ENCODE peak calls at places on chromosomes 7 and 10, in ten cellular contexts. One of them, this sample, is unnamed.

GRCh38 chr7:117666019-117666418 is 186.2 kb downstream of the CFTR start:
- DNase-seq in SJCRH30: no peak
- DNase-seq in tibial artery: no peak
- DNase-seq in CD4-positive, alpha-beta T cell: no peak
- DNase-seq in body of pancreas: no peak
- DNase-seq in WERI-Rb-1: no peak
- DNase-seq in IMR-90: peak; percentile 83
- DNase-seq in keratinocyte: no peak
- DNase-seq in endodermal cell: no peak
- DNase-seq in Panc1: no peak
- DNase-seq in this sample: no peak

GRCh38 chr7:83101540-83101939 is 61.1 kb downstream of the PCLO start:
- DNase-seq in SJCRH30: no peak
- DNase-seq in body of pancreas: no peak
- DNase-seq in WERI-Rb-1: no peak
- DNase-seq in endodermal cell: no peak
- DNase-seq in IMR-90: no peak
- DNase-seq in tibial artery: no peak
- DNase-seq in CD4-positive, alpha-beta T cell: no peak
- DNase-seq in Panc1: no peak
- DNase-seq in keratinocyte: no peak
- DNase-seq in this sample: no peak

GRCh38 chr7:37320140-37320839 is 128.4 kb downstream of the ELMO1 start:
- DNase-seq in IMR-90: no peak
- DNase-seq in body of pancreas: no peak
- DNase-seq in WERI-Rb-1: no peak
- DNase-seq in tibial artery: no peak
- DNase-seq in SJCRH30: peak; percentile 34
- DNase-seq in keratinocyte: no peak
- DNase-seq in CD4-positive, alpha-beta T cell: no peak
- DNase-seq in endodermal cell: no peak
- DNase-seq in Panc1: no peak
- DNase-seq in this sample: no peak

GRCh38 chr10:63611078-63611477 is 89.9 kb downstream of the REEP3 start:
- DNase-seq in tibial artery: no peak
- DNase-seq in CD4-positive, alpha-beta T cell: no peak
- DNase-seq in SJCRH30: no peak
- DNase-seq in endodermal cell: no peak
- DNase-seq in body of pancreas: no peak
- DNase-seq in keratinocyte: no peak
- DNase-seq in WERI-Rb-1: no peak
- DNase-seq in IMR-90: peak; percentile 52
- DNase-seq in Panc1: no peak
- DNase-seq in this sample: peak; percentile 20

GRCh38 chr10:17185873-17186272 is 15.6 kb downstream of the TRDMT1 start:
- DNase-seq in SJCRH30: no peak
- DNase-seq in tibial artery: no peak
- DNase-seq in CD4-positive, alpha-beta T cell: no peak
- DNase-seq in Panc1: no peak
- DNase-seq in IMR-90: no peak
- DNase-seq in body of pancreas: no peak
- DNase-seq in WERI-Rb-1: no peak
- DNase-seq in keratinocyte: no peak
- DNase-seq in endodermal cell: no peak
- DNase-seq in this sample: no peak

GRCh38 chr10:124646483-124647352 is 97.5 kb downstream of the FAM53B start:
- DNase-seq in keratinocyte: no peak
- DNase-seq in endodermal cell: no peak
- DNase-seq in tibial artery: peak; percentile 88
- DNase-seq in IMR-90: peak; percentile 88
- DNase-seq in WERI-Rb-1: no peak
- DNase-seq in CD4-positive, alpha-beta T cell: no peak
- DNase-seq in Panc1: no peak
- DNase-seq in SJCRH30: peak; percentile 34
- DNase-seq in body of pancreas: peak; percentile 67
- DNase-seq in this sample: peak; percentile 48

GRCh38 chr7:150716368-150716767 is at the start of gene GIMAP1:
- DNase-seq in keratinocyte: no peak
- DNase-seq in body of pancreas: no peak
- DNase-seq in CD4-positive, alpha-beta T cell: peak; percentile 63
- DNase-seq in WERI-Rb-1: no peak
- DNase-seq in tibial artery: peak; percentile 56
- DNase-seq in IMR-90: no peak
- DNase-seq in endodermal cell: no peak
- DNase-seq in SJCRH30: no peak
- DNase-seq in Panc1: no peak
- DNase-seq in this sample: no peak

GRCh38 chr7:111076205-111076604 is 14.7 kb upstream of the LRRN3 start:
- DNase-seq in tibial artery: no peak
- DNase-seq in endodermal cell: no peak
- DNase-seq in IMR-90: peak; percentile 74
- DNase-seq in WERI-Rb-1: no peak
- DNase-seq in SJCRH30: no peak
- DNase-seq in CD4-positive, alpha-beta T cell: no peak
- DNase-seq in keratinocyte: no peak
- DNase-seq in Panc1: no peak
- DNase-seq in body of pancreas: no peak
- DNase-seq in this sample: no peak

GRCh38 chr7:130957140-130957513 is 223.1 kb upstream of the KLF14 start:
- DNase-seq in SJCRH30: no peak
- DNase-seq in body of pancreas: no peak
- DNase-seq in CD4-positive, alpha-beta T cell: no peak
- DNase-seq in keratinocyte: no peak
- DNase-seq in IMR-90: no peak
- DNase-seq in endodermal cell: no peak
- DNase-seq in WERI-Rb-1: no peak
- DNase-seq in tibial artery: no peak
- DNase-seq in Panc1: no peak
- DNase-seq in this sample: no peak

GRCh38 chr10:6678211-6678803 is 98.2 kb upstream of the PRKCQ start:
- DNase-seq in tibial artery: peak; percentile 22
- DNase-seq in body of pancreas: peak; percentile 66
- DNase-seq in CD4-positive, alpha-beta T cell: peak; percentile 42
- DNase-seq in WERI-Rb-1: peak; percentile 9
- DNase-seq in IMR-90: peak; percentile 29
- DNase-seq in SJCRH30: peak; percentile 8
- DNase-seq in keratinocyte: no peak
- DNase-seq in endodermal cell: peak; percentile 86
- DNase-seq in Panc1: no peak
- DNase-seq in this sample: peak; percentile 29

GRCh38 chr10:114184276-114184675 is 5.1 kb downstream of the TDRD1 start:
- DNase-seq in IMR-90: no peak
- DNase-seq in SJCRH30: peak; percentile 42
- DNase-seq in CD4-positive, alpha-beta T cell: no peak
- DNase-seq in tibial artery: no peak
- DNase-seq in Panc1: no peak
- DNase-seq in endodermal cell: no peak
- DNase-seq in WERI-Rb-1: no peak
- DNase-seq in keratinocyte: no peak
- DNase-seq in body of pancreas: no peak
- DNase-seq in this sample: no peak

GRCh38 chr7:92674379-92674778 is 84.2 kb upstream of the FAM133B start:
- DNase-seq in WERI-Rb-1: no peak
- DNase-seq in tibial artery: no peak
- DNase-seq in CD4-positive, alpha-beta T cell: no peak
- DNase-seq in SJCRH30: no peak
- DNase-seq in body of pancreas: no peak
- DNase-seq in keratinocyte: no peak
- DNase-seq in Panc1: no peak
- DNase-seq in endodermal cell: no peak
- DNase-seq in IMR-90: no peak
- DNase-seq in this sample: no peak

GRCh38 chr10:86611386-86611785 is 43.0 kb upstream of the OPN4 start:
- DNase-seq in WERI-Rb-1: no peak
- DNase-seq in SJCRH30: no peak
- DNase-seq in tibial artery: no peak
- DNase-seq in IMR-90: no peak
- DNase-seq in keratinocyte: no peak
- DNase-seq in body of pancreas: no peak
- DNase-seq in endodermal cell: no peak
- DNase-seq in Panc1: no peak
- DNase-seq in CD4-positive, alpha-beta T cell: no peak
- DNase-seq in this sample: no peak

GRCh38 chr7:2217716-2218443 is 14.9 kb downstream of the MAD1L1 start:
- DNase-seq in Panc1: no peak
- DNase-seq in CD4-positive, alpha-beta T cell: no peak
- DNase-seq in keratinocyte: no peak
- DNase-seq in WERI-Rb-1: no peak
- DNase-seq in tibial artery: no peak
- DNase-seq in body of pancreas: no peak
- DNase-seq in IMR-90: peak; percentile 9
- DNase-seq in endodermal cell: no peak
- DNase-seq in SJCRH30: no peak
- DNase-seq in this sample: no peak

GRCh38 chr7:105718511-105718925 is 137.2 kb upstream of the EFCAB10 start:
- DNase-seq in tibial artery: no peak
- DNase-seq in CD4-positive, alpha-beta T cell: no peak
- DNase-seq in SJCRH30: no peak
- DNase-seq in Panc1: no peak
- DNase-seq in body of pancreas: peak; percentile 64
- DNase-seq in keratinocyte: no peak
- DNase-seq in WERI-Rb-1: no peak
- DNase-seq in endodermal cell: no peak
- DNase-seq in IMR-90: no peak
- DNase-seq in this sample: no peak

GRCh38 chr10:77516575-77516974 is 121.0 kb downstream of the KCNMA1 start:
- DNase-seq in keratinocyte: no peak
- DNase-seq in SJCRH30: no peak
- DNase-seq in tibial artery: no peak
- DNase-seq in Panc1: no peak
- DNase-seq in IMR-90: no peak
- DNase-seq in WERI-Rb-1: no peak
- DNase-seq in endodermal cell: no peak
- DNase-seq in CD4-positive, alpha-beta T cell: no peak
- DNase-seq in body of pancreas: no peak
- DNase-seq in this sample: no peak

GRCh38 chr7:112272921-112273561 is 66.5 kb downstream of the ZNF277 start:
- DNase-seq in tibial artery: no peak
- DNase-seq in CD4-positive, alpha-beta T cell: no peak
- DNase-seq in Panc1: no peak
- DNase-seq in IMR-90: no peak
- DNase-seq in SJCRH30: no peak
- DNase-seq in body of pancreas: peak; percentile 15
- DNase-seq in keratinocyte: no peak
- DNase-seq in endodermal cell: no peak
- DNase-seq in WERI-Rb-1: no peak
- DNase-seq in this sample: no peak

GRCh38 chr10:125091891-125092290 is 68.5 kb downstream of the CTBP2 start:
- DNase-seq in SJCRH30: no peak
- DNase-seq in endodermal cell: no peak
- DNase-seq in tibial artery: no peak
- DNase-seq in IMR-90: no peak
- DNase-seq in keratinocyte: no peak
- DNase-seq in Panc1: no peak
- DNase-seq in body of pancreas: no peak
- DNase-seq in CD4-positive, alpha-beta T cell: no peak
- DNase-seq in WERI-Rb-1: no peak
- DNase-seq in this sample: no peak

GRCh38 chr10:88066876-88067275 is 203.5 kb downstream of the PTEN start:
- DNase-seq in tibial artery: no peak
- DNase-seq in SJCRH30: no peak
- DNase-seq in body of pancreas: no peak
- DNase-seq in endodermal cell: no peak
- DNase-seq in WERI-Rb-1: no peak
- DNase-seq in CD4-positive, alpha-beta T cell: peak; percentile 2
- DNase-seq in IMR-90: no peak
- DNase-seq in Panc1: no peak
- DNase-seq in keratinocyte: no peak
- DNase-seq in this sample: no peak
- H3K27ac ChIP-seq in tibial artery: no peak overlapping the region
- H3K27ac ChIP-seq in SJCRH30: no peak overlapping the region
- H3K27ac ChIP-seq in body of pancreas: no peak overlapping the region
- H3K27ac ChIP-seq in endodermal cell: no peak overlapping the region
- H3K27ac ChIP-seq in WERI-Rb-1: no peak overlapping the region
- H3K27ac ChIP-seq in CD4-positive, alpha-beta T cell: peak overlapping the region; percentile 13
- H3K27ac ChIP-seq in IMR-90: no peak overlapping the region
- H3K27ac ChIP-seq in Panc1: no peak overlapping the region
- H3K27ac ChIP-seq in keratinocyte: no peak overlapping the region
- H3K27ac ChIP-seq in this sample: no peak overlapping the region

GRCh38 chr7:107173191-107173590 is 4.4 kb downstream of the HBP1 start:
- DNase-seq in WERI-Rb-1: no peak
- DNase-seq in Panc1: no peak
- DNase-seq in keratinocyte: no peak
- DNase-seq in SJCRH30: no peak
- DNase-seq in IMR-90: no peak
- DNase-seq in tibial artery: no peak
- DNase-seq in body of pancreas: no peak
- DNase-seq in CD4-positive, alpha-beta T cell: no peak
- DNase-seq in endodermal cell: no peak
- DNase-seq in this sample: no peak
- H3K27ac ChIP-seq in WERI-Rb-1: no peak overlapping the region
- H3K27ac ChIP-seq in Panc1: no peak overlapping the region
- H3K27ac ChIP-seq in keratinocyte: no peak overlapping the region
- H3K27ac ChIP-seq in SJCRH30: no peak overlapping the region
- H3K27ac ChIP-seq in IMR-90: no peak overlapping the region
- H3K27ac ChIP-seq in tibial artery: no peak overlapping the region
- H3K27ac ChIP-seq in body of pancreas: no peak overlapping the region
- H3K27ac ChIP-seq in CD4-positive, alpha-beta T cell: no peak overlapping the region
- H3K27ac ChIP-seq in endodermal cell: peak overlapping the region; percentile 14
- H3K27ac ChIP-seq in this sample: no peak overlapping the region

DNA sequence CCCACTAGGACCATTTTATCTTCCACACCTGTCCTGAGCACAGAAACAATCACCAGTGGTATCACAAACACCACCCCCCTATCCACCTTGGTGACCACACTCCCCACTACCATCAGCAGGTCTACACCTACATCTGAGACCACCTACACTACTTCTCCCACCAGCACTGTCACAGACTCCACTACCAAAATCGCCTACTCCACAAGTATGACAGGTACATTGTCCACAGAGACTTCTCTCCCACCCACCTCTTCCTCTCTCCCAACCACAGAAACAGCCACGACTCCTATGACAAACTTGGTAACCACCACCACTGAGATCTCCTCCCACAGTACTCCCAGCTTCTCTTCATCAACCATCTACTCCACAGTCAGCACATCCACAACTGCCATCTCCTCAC is 3.3 kb downstream of the MUC3A start:
- DNase-seq in SJCRH30: no peak
- DNase-seq in WERI-Rb-1: no peak
- DNase-seq in CD4-positive, alpha-beta T cell: no peak
- DNase-seq in keratinocyte: no peak
- DNase-seq in endodermal cell: no peak
- DNase-seq in body of pancreas: no peak
- DNase-seq in Panc1: no peak
- DNase-seq in IMR-90: no peak
- DNase-seq in tibial artery: no peak
- DNase-seq in this sample: no peak
- H3K27ac ChIP-seq in SJCRH30: no peak overlapping the region
- H3K27ac ChIP-seq in WERI-Rb-1: no peak overlapping the region
- H3K27ac ChIP-seq in CD4-positive, alpha-beta T cell: no peak overlapping the region
- H3K27ac ChIP-seq in keratinocyte: no peak overlapping the region
- H3K27ac ChIP-seq in endodermal cell: no peak overlapping the region
- H3K27ac ChIP-seq in body of pancreas: no peak overlapping the region
- H3K27ac ChIP-seq in Panc1: no peak overlapping the region
- H3K27ac ChIP-seq in IMR-90: no peak overlapping the region
- H3K27ac ChIP-seq in tibial artery: no peak overlapping the region
- H3K27ac ChIP-seq in this sample: no peak overlapping the region

DNA sequence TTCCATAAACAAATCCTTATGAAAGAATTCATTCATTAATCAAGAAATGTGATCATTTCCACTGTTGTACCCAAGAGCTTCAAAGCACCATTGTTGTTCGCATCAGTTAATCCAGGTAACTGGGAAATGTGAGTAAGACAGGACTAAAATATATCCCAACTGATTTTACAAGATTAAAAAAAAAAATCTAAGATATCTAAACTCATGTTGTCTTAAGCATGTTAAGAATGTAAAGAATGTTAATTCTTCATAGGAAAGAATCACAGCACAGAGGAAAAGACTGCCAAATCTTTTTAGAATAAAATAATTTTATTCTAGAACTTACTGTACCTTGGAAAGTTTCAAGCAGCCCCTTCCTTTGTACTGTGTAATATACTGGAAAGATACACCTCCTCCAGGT is 16.4 kb downstream of the FZD1 start:
- DNase-seq in Panc1: no peak
- DNase-seq in SJCRH30: no peak
- DNase-seq in CD4-positive, alpha-beta T cell: no peak
- DNase-seq in tibial artery: no peak
- DNase-seq in endodermal cell: no peak
- DNase-seq in WERI-Rb-1: no peak
- DNase-seq in IMR-90: peak; percentile 5
- DNase-seq in keratinocyte: no peak
- DNase-seq in body of pancreas: no peak
- DNase-seq in this sample: no peak
- H3K27ac ChIP-seq in Panc1: no peak overlapping the region
- H3K27ac ChIP-seq in SJCRH30: no peak overlapping the region
- H3K27ac ChIP-seq in CD4-positive, alpha-beta T cell: no peak overlapping the region
- H3K27ac ChIP-seq in tibial artery: no peak overlapping the region
- H3K27ac ChIP-seq in endodermal cell: no peak overlapping the region
- H3K27ac ChIP-seq in WERI-Rb-1: no peak overlapping the region
- H3K27ac ChIP-seq in IMR-90: no peak overlapping the region
- H3K27ac ChIP-seq in keratinocyte: no peak overlapping the region
- H3K27ac ChIP-seq in body of pancreas: no peak overlapping the region
- H3K27ac ChIP-seq in this sample: no peak overlapping the region

This sample was measured in RWPE1.